ENCODE peak calls at places on chromosomes 7 and 10, in eight cellular contexts. One of them, this sample, is unnamed.
A peak's percentile ranks its signal among the peaks of the same experiment; 100 is the strongest.

GRCh38 chr7:93475811-93476210 is 98.7 kb downstream of the CALCR start:
- DNase-seq in A549: no peak
- DNase-seq in SK-N-SH: no peak
- DNase-seq in WTC11: no peak
- DNase-seq in HCT116: no peak
- DNase-seq in NB4: no peak
- DNase-seq in GM12878: no peak
- DNase-seq in H1: no peak
- DNase-seq in this sample: no peak

GRCh38 chr7:23315366-23315765 is 16.2 kb downstream of the MALSU1 start:
- DNase-seq in A549: no peak
- DNase-seq in SK-N-SH: no peak
- DNase-seq in WTC11: no peak
- DNase-seq in HCT116: no peak
- DNase-seq in NB4: no peak
- DNase-seq in GM12878: no peak
- DNase-seq in H1: no peak
- DNase-seq in this sample: peak; percentile 73

GRCh38 chr7:81725496-81726117 is 44.2 kb downstream of the HGF start:
- DNase-seq in A549: no peak
- DNase-seq in SK-N-SH: peak; percentile 15
- DNase-seq in WTC11: no peak
- DNase-seq in HCT116: no peak
- DNase-seq in NB4: no peak
- DNase-seq in GM12878: no peak
- DNase-seq in H1: no peak
- DNase-seq in this sample: no peak

GRCh38 chr10:2119316-2119715 is 382.0 kb upstream of the ADARB2 start:
- DNase-seq in A549: no peak
- DNase-seq in SK-N-SH: no peak
- DNase-seq in WTC11: no peak
- DNase-seq in HCT116: no peak
- DNase-seq in NB4: no peak
- DNase-seq in GM12878: no peak
- DNase-seq in H1: no peak
- DNase-seq in this sample: no peak

GRCh38 chr7:106626376-106627293 is 34.3 kb downstream of the CCDC71L start:
- DNase-seq in A549: no peak
- DNase-seq in SK-N-SH: no peak
- DNase-seq in WTC11: no peak
- DNase-seq in HCT116: peak; percentile 62
- DNase-seq in NB4: no peak
- DNase-seq in GM12878: no peak
- DNase-seq in H1: no peak
- DNase-seq in this sample: no peak

GRCh38 chr7:45606050-45606449 is 31.9 kb downstream of the ADCY1 start:
- DNase-seq in A549: no peak
- DNase-seq in SK-N-SH: no peak
- DNase-seq in WTC11: no peak
- DNase-seq in HCT116: no peak
- DNase-seq in NB4: no peak
- DNase-seq in GM12878: no peak
- DNase-seq in H1: peak; percentile 16
- DNase-seq in this sample: no peak

GRCh38 chr7:2436341-2437104 is 33.1 kb downstream of the CHST12 start:
- DNase-seq in A549: no peak
- DNase-seq in SK-N-SH: peak; percentile 32
- DNase-seq in WTC11: no peak
- DNase-seq in HCT116: no peak
- DNase-seq in NB4: no peak
- DNase-seq in GM12878: no peak
- DNase-seq in H1: no peak
- DNase-seq in this sample: no peak

GRCh38 chr10:101019440-101019703 is 11.6 kb downstream of the PDZD7 start:
- DNase-seq in A549: no peak
- DNase-seq in SK-N-SH: no peak
- DNase-seq in WTC11: no peak
- DNase-seq in HCT116: no peak
- DNase-seq in NB4: no peak
- DNase-seq in GM12878: no peak
- DNase-seq in H1: no peak
- DNase-seq in this sample: no peak

GRCh38 chr10:117541405-117541908 is 1.1 kb upstream of the EMX2 start:
- DNase-seq in A549: no peak
- DNase-seq in SK-N-SH: no peak
- DNase-seq in WTC11: peak; percentile 68
- DNase-seq in HCT116: no peak
- DNase-seq in NB4: no peak
- DNase-seq in GM12878: no peak
- DNase-seq in H1: no peak
- DNase-seq in this sample: no peak

GRCh38 chr10:49149881-49150280 is 16.1 kb upstream of the FAM170B start:
- DNase-seq in A549: no peak
- DNase-seq in SK-N-SH: no peak
- DNase-seq in WTC11: no peak
- DNase-seq in HCT116: no peak
- DNase-seq in NB4: no peak
- DNase-seq in GM12878: no peak
- DNase-seq in H1: no peak
- DNase-seq in this sample: no peak

GRCh38 chr7:619356-619840 is 99.8 kb upstream of the PDGFA start:
- DNase-seq in A549: no peak
- DNase-seq in SK-N-SH: no peak
- DNase-seq in WTC11: no peak
- DNase-seq in HCT116: no peak
- DNase-seq in NB4: no peak
- DNase-seq in GM12878: no peak
- DNase-seq in H1: no peak
- DNase-seq in this sample: no peak

GRCh38 chr7:620885-621284 is 101.2 kb upstream of the PDGFA start:
- DNase-seq in A549: no peak
- DNase-seq in SK-N-SH: no peak
- DNase-seq in WTC11: no peak
- DNase-seq in HCT116: no peak
- DNase-seq in NB4: no peak
- DNase-seq in GM12878: no peak
- DNase-seq in H1: no peak
- DNase-seq in this sample: no peak

GRCh38 chr7:620052-620451 is 100.4 kb upstream of the PDGFA start:
- DNase-seq in A549: no peak
- DNase-seq in SK-N-SH: no peak
- DNase-seq in WTC11: no peak
- DNase-seq in HCT116: no peak
- DNase-seq in NB4: peak; percentile 49
- DNase-seq in GM12878: no peak
- DNase-seq in H1: no peak
- DNase-seq in this sample: peak; percentile 85

GRCh38 chr7:617614-618538 is 98.2 kb upstream of the PDGFA start:
- DNase-seq in A549: no peak
- DNase-seq in SK-N-SH: no peak
- DNase-seq in WTC11: no peak
- DNase-seq in HCT116: no peak
- DNase-seq in NB4: no peak
- DNase-seq in GM12878: no peak
- DNase-seq in H1: no peak
- DNase-seq in this sample: no peak

GRCh38 chr7:618539-619355 is 99.1 kb upstream of the PDGFA start:
- DNase-seq in A549: no peak
- DNase-seq in SK-N-SH: no peak
- DNase-seq in WTC11: no peak
- DNase-seq in HCT116: no peak
- DNase-seq in NB4: peak; percentile 49
- DNase-seq in GM12878: no peak
- DNase-seq in H1: no peak
- DNase-seq in this sample: no peak
- TF ChIP-seq MAX in A549: no peak
- TF ChIP-seq MAX in SK-N-SH: no peak
- TF ChIP-seq MAX in WTC11: no peak
- TF ChIP-seq MAX in HCT116: no peak
- TF ChIP-seq MAX in NB4: no peak
- TF ChIP-seq MAX in GM12878: no peak
- TF ChIP-seq MAX in H1: no peak
- TF ChIP-seq MAX in this sample: no peak

DNA sequence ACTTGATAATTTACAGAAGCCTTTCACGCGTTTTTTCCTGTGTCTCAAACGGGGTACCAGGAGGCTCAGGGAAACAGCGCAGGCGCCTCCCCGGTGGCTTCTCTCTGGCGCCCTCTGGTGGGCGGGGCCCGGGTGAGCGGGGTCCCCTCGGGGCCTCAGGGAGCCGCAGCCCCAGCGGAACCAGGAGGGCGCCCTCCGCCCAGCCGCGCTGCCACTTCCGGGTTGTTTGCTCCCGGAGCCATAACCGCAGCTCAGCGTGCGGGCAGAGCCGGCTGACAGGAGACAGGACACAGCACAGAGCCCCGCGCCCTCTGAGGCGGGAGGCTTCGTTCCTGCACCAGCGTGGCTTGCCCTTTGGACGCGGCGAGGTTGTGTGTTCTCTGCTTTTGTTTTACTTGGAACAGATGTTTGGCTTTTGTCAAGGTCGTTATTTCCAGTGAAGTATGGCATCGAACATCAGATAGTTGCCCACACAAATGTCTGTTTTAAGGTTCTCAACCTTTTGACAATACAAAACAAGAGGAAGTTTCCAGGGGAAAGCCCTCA is 6.9 kb upstream of the CYP2E1 start:
- DNase-seq in A549: peak; percentile 91
- DNase-seq in SK-N-SH: peak; percentile 94
- DNase-seq in WTC11: peak; percentile 60
- DNase-seq in HCT116: peak; percentile 39
- DNase-seq in NB4: peak; percentile 95
- DNase-seq in GM12878: peak; percentile 16
- DNase-seq in H1: peak; percentile 83
- DNase-seq in this sample: peak; percentile 47
- TF ChIP-seq MAX in A549: peak; percentile 90
- TF ChIP-seq MAX in SK-N-SH: peak; percentile 87
- TF ChIP-seq MAX in WTC11: no peak
- TF ChIP-seq MAX in HCT116: peak; percentile 66
- TF ChIP-seq MAX in NB4: peak; percentile 83
- TF ChIP-seq MAX in GM12878: no peak
- TF ChIP-seq MAX in H1: no peak
- TF ChIP-seq MAX in this sample: no peak

GRCh38 chr7:120996333-120996982 is 7.9 kb downstream of the CPED1 start:
- DNase-seq in A549: no peak
- DNase-seq in SK-N-SH: no peak
- DNase-seq in WTC11: no peak
- DNase-seq in HCT116: no peak
- DNase-seq in NB4: peak; percentile 89
- DNase-seq in GM12878: no peak
- DNase-seq in H1: no peak
- DNase-seq in this sample: peak; percentile 85
- TF ChIP-seq MAX in A549: no peak
- TF ChIP-seq MAX in SK-N-SH: peak; percentile 27
- TF ChIP-seq MAX in WTC11: no peak
- TF ChIP-seq MAX in HCT116: no peak
- TF ChIP-seq MAX in NB4: peak; percentile 24
- TF ChIP-seq MAX in GM12878: no peak
- TF ChIP-seq MAX in H1: no peak
- TF ChIP-seq MAX in this sample: no peak

GRCh38 chr7:22140597-22140996 is 194.9 kb upstream of the CDCA7L start:
- DNase-seq in A549: no peak
- DNase-seq in SK-N-SH: no peak
- DNase-seq in WTC11: no peak
- DNase-seq in HCT116: no peak
- DNase-seq in NB4: no peak
- DNase-seq in GM12878: no peak
- DNase-seq in H1: no peak
- DNase-seq in this sample: no peak

GRCh38 chr7:22141355-22141754 is 195.7 kb upstream of the CDCA7L start:
- DNase-seq in A549: no peak
- DNase-seq in SK-N-SH: no peak
- DNase-seq in WTC11: no peak
- DNase-seq in HCT116: no peak
- DNase-seq in NB4: no peak
- DNase-seq in GM12878: no peak
- DNase-seq in H1: no peak
- DNase-seq in this sample: no peak

GRCh38 chr7:22143496-22143895 is 197.8 kb upstream of the CDCA7L start:
- DNase-seq in A549: no peak
- DNase-seq in SK-N-SH: no peak
- DNase-seq in WTC11: no peak
- DNase-seq in HCT116: no peak
- DNase-seq in NB4: no peak
- DNase-seq in GM12878: no peak
- DNase-seq in H1: no peak
- DNase-seq in this sample: no peak

GRCh38 chr7:22138886-22139285 is 193.2 kb upstream of the CDCA7L start:
- DNase-seq in A549: no peak
- DNase-seq in SK-N-SH: no peak
- DNase-seq in WTC11: no peak
- DNase-seq in HCT116: no peak
- DNase-seq in NB4: no peak
- DNase-seq in GM12878: no peak
- DNase-seq in H1: no peak
- DNase-seq in this sample: no peak

DNA sequence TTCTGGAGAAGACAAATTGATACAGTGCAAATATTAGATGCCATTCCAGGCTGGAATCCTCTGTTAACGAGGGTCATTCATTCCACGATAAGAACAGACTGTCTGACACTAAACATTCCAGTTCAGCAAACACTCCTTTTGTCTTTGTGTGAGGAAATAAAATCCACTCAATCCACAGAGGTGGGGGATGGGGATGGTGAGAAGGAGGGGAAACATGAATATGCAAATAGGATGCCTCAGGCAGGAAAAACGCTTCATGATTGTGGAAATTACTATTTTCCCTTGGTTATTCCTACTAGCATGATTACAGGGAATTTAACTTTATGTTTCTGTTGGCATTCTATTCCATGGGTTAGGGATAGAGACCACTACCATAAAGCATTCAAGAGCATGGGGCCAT is 196.9 kb upstream of the CDCA7L start:
- DNase-seq in A549: no peak
- DNase-seq in SK-N-SH: no peak
- DNase-seq in WTC11: no peak
- DNase-seq in HCT116: no peak
- DNase-seq in NB4: no peak
- DNase-seq in GM12878: no peak
- DNase-seq in H1: no peak
- DNase-seq in this sample: no peak
- TF ChIP-seq MAX in A549: no peak
- TF ChIP-seq MAX in SK-N-SH: no peak
- TF ChIP-seq MAX in WTC11: no peak
- TF ChIP-seq MAX in HCT116: no peak
- TF ChIP-seq MAX in NB4: no peak
- TF ChIP-seq MAX in GM12878: no peak
- TF ChIP-seq MAX in H1: no peak
- TF ChIP-seq MAX in this sample: no peak